ENCODE peak calls at places on chromosomes 16 and 17, in six cellular contexts. One of them, this sample, is unnamed.
A peak's percentile ranks its signal among the peaks of the same experiment; 100 is the strongest.

GRCh38 chr17:55295411-55296170 is 30.8 kb downstream of the HLF start:
- DNase-seq in WERI-Rb-1: peak; percentile 64
- DNase-seq in lower leg skin: peak; percentile 62
- DNase-seq in cardiac muscle cell: peak; percentile 51
- DNase-seq in spleen: no peak
- DNase-seq in CD4-positive, alpha-beta T cell: peak; percentile 42
- DNase-seq in this sample: no peak

GRCh38 chr16:73037331-73037745 is 10.6 kb downstream of the ZFHX3 start:
- DNase-seq in cardiac muscle cell: peak; percentile 90
- DNase-seq in WERI-Rb-1: no peak
- DNase-seq in lower leg skin: no peak
- DNase-seq in spleen: no peak
- DNase-seq in CD4-positive, alpha-beta T cell: no peak
- DNase-seq in this sample: no peak

GRCh38 chr16:88456356-88457292 is 3.5 kb downstream of the ZFPM1 start:
- DNase-seq in lower leg skin: no peak
- DNase-seq in CD4-positive, alpha-beta T cell: peak; percentile 46
- DNase-seq in spleen: no peak
- DNase-seq in cardiac muscle cell: no peak
- DNase-seq in WERI-Rb-1: no peak
- DNase-seq in this sample: no peak

GRCh38 chr17:62704381-62704971 is 77.0 kb downstream of the MRC2 start:
- DNase-seq in CD4-positive, alpha-beta T cell: no peak
- DNase-seq in spleen: peak; percentile 76
- DNase-seq in WERI-Rb-1: peak; percentile 66
- DNase-seq in cardiac muscle cell: peak; percentile 44
- DNase-seq in lower leg skin: peak; percentile 60
- DNase-seq in this sample: no peak

GRCh38 chr16:78249056-78249455 is 149.6 kb downstream of the WWOX start:
- DNase-seq in CD4-positive, alpha-beta T cell: no peak
- DNase-seq in spleen: no peak
- DNase-seq in WERI-Rb-1: peak; percentile 29
- DNase-seq in lower leg skin: no peak
- DNase-seq in cardiac muscle cell: peak; percentile 53
- DNase-seq in this sample: no peak

GRCh38 chr16:79601092-79601977 is 798 bp upstream of the MAF start:
- DNase-seq in CD4-positive, alpha-beta T cell: peak; percentile 26
- DNase-seq in WERI-Rb-1: no peak
- DNase-seq in cardiac muscle cell: peak; percentile 80
- DNase-seq in spleen: peak; percentile 85
- DNase-seq in lower leg skin: peak; percentile 54
- DNase-seq in this sample: peak; percentile 47

GRCh38 chr16:87465306-87465705 is 27.5 kb downstream of the ZCCHC14 start:
- DNase-seq in spleen: no peak
- DNase-seq in CD4-positive, alpha-beta T cell: no peak
- DNase-seq in cardiac muscle cell: no peak
- DNase-seq in lower leg skin: peak; percentile 85
- DNase-seq in WERI-Rb-1: no peak
- DNase-seq in this sample: peak; percentile 81

GRCh38 chr16:81444448-81445121 is at the start of gene CMIP:
- DNase-seq in WERI-Rb-1: peak; percentile 51
- DNase-seq in lower leg skin: peak; percentile 64
- DNase-seq in spleen: peak; percentile 97
- DNase-seq in cardiac muscle cell: peak; percentile 92
- DNase-seq in CD4-positive, alpha-beta T cell: peak; percentile 65
- DNase-seq in this sample: peak; percentile 89

GRCh38 chr16:14001521-14001920 is 69.6 kb upstream of the MRTFB start:
- DNase-seq in lower leg skin: no peak
- DNase-seq in cardiac muscle cell: no peak
- DNase-seq in spleen: no peak
- DNase-seq in CD4-positive, alpha-beta T cell: no peak
- DNase-seq in WERI-Rb-1: no peak
- DNase-seq in this sample: no peak

GRCh38 chr17:62963296-62963695 is 2.7 kb upstream of the TANC2 start:
- DNase-seq in CD4-positive, alpha-beta T cell: no peak
- DNase-seq in WERI-Rb-1: no peak
- DNase-seq in lower leg skin: no peak
- DNase-seq in cardiac muscle cell: no peak
- DNase-seq in spleen: no peak
- DNase-seq in this sample: no peak

GRCh38 chr16:1989826-1990335 is at the start of gene SYNGR3:
- DNase-seq in cardiac muscle cell: peak; percentile 36
- DNase-seq in spleen: no peak
- DNase-seq in lower leg skin: no peak
- DNase-seq in WERI-Rb-1: peak; percentile 42
- DNase-seq in CD4-positive, alpha-beta T cell: no peak
- DNase-seq in this sample: no peak

GRCh38 chr17:74790206-74791066 is 14.3 kb upstream of the NAT9 start:
- DNase-seq in lower leg skin: no peak
- DNase-seq in cardiac muscle cell: no peak
- DNase-seq in spleen: no peak
- DNase-seq in WERI-Rb-1: no peak
- DNase-seq in CD4-positive, alpha-beta T cell: no peak
- DNase-seq in this sample: no peak

GRCh38 chr17:51045616-51046526 is 74.8 kb downstream of the SPAG9 start:
- DNase-seq in cardiac muscle cell: no peak
- DNase-seq in lower leg skin: no peak
- DNase-seq in CD4-positive, alpha-beta T cell: no peak
- DNase-seq in spleen: no peak
- DNase-seq in WERI-Rb-1: no peak
- DNase-seq in this sample: no peak

GRCh38 chr17:1422907-1423306 is 22.9 kb upstream of the YWHAE start:
- DNase-seq in spleen: no peak
- DNase-seq in cardiac muscle cell: no peak
- DNase-seq in lower leg skin: no peak
- DNase-seq in WERI-Rb-1: no peak
- DNase-seq in CD4-positive, alpha-beta T cell: no peak
- DNase-seq in this sample: no peak

GRCh38 chr17:40843242-40843641 is 20.8 kb upstream of the KRT10 start:
- DNase-seq in lower leg skin: no peak
- DNase-seq in cardiac muscle cell: no peak
- DNase-seq in CD4-positive, alpha-beta T cell: no peak
- DNase-seq in WERI-Rb-1: no peak
- DNase-seq in spleen: no peak
- DNase-seq in this sample: no peak

GRCh38 chr17:69997332-69997731 is 77.7 kb upstream of the KCNJ16 start:
- DNase-seq in cardiac muscle cell: no peak
- DNase-seq in CD4-positive, alpha-beta T cell: no peak
- DNase-seq in spleen: no peak
- DNase-seq in WERI-Rb-1: no peak
- DNase-seq in lower leg skin: no peak
- DNase-seq in this sample: no peak

GRCh38 chr17:82419471-82419995 is 1.1 kb upstream of the OGFOD3 start:
- DNase-seq in WERI-Rb-1: no peak
- DNase-seq in CD4-positive, alpha-beta T cell: no peak
- DNase-seq in cardiac muscle cell: no peak
- DNase-seq in spleen: no peak
- DNase-seq in lower leg skin: no peak
- DNase-seq in this sample: no peak

GRCh38 chr17:7858487-7858832 is 657 bp downstream of the CYB5D1 start:
- DNase-seq in lower leg skin: no peak
- DNase-seq in WERI-Rb-1: peak; percentile 64
- DNase-seq in spleen: peak; percentile 88
- DNase-seq in CD4-positive, alpha-beta T cell: no peak
- DNase-seq in cardiac muscle cell: peak; percentile 62
- DNase-seq in this sample: peak; percentile 63

GRCh38 chr17:39926588-39927100 is 757 bp downstream of the ORMDL3 start:
- DNase-seq in spleen: peak; percentile 89
- DNase-seq in CD4-positive, alpha-beta T cell: peak; percentile 48
- DNase-seq in lower leg skin: no peak
- DNase-seq in cardiac muscle cell: peak; percentile 33
- DNase-seq in WERI-Rb-1: peak; percentile 50
- DNase-seq in this sample: no peak

GRCh38 chr17:56868716-56869115 is 34.8 kb downstream of the DGKE start:
- DNase-seq in WERI-Rb-1: no peak
- DNase-seq in CD4-positive, alpha-beta T cell: no peak
- DNase-seq in lower leg skin: no peak
- DNase-seq in cardiac muscle cell: no peak
- DNase-seq in spleen: no peak
- DNase-seq in this sample: no peak

GRCh38 chr17:56870163-56870651 is 36.3 kb downstream of the DGKE start:
- DNase-seq in lower leg skin: no peak
- DNase-seq in WERI-Rb-1: no peak
- DNase-seq in cardiac muscle cell: no peak
- DNase-seq in CD4-positive, alpha-beta T cell: no peak
- DNase-seq in spleen: no peak
- DNase-seq in this sample: no peak

GRCh38 chr17:56866076-56866475 is 32.1 kb downstream of the DGKE start:
- DNase-seq in lower leg skin: no peak
- DNase-seq in CD4-positive, alpha-beta T cell: no peak
- DNase-seq in spleen: no peak
- DNase-seq in cardiac muscle cell: peak; percentile 31
- DNase-seq in WERI-Rb-1: no peak
- DNase-seq in this sample: no peak

GRCh38 chr17:56866496-56866895 is 32.5 kb downstream of the DGKE start:
- DNase-seq in spleen: no peak
- DNase-seq in CD4-positive, alpha-beta T cell: no peak
- DNase-seq in cardiac muscle cell: no peak
- DNase-seq in WERI-Rb-1: no peak
- DNase-seq in lower leg skin: no peak
- DNase-seq in this sample: no peak

DNA sequence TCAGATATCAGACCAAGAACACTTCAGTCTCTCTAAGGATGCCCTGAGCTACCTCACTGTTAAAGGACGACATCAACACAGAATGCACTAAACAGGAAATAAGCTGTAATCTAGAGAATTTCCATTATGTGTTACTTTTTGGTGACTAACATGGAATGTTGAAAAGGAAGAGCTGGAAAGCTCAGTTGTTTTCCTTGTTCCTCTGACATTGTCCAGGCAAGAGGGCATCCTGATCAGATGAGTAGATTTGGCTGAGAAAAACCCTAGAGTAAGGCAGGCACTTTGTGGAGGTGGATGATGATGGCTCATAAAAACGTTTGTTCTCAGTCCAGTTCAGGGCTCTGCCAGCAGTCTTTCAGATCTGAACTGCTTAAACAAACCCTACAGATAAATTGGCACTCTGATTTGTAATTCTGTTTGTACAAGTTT is 34.0 kb downstream of the DGKE start:
- DNase-seq in WERI-Rb-1: no peak
- DNase-seq in cardiac muscle cell: no peak
- DNase-seq in spleen: no peak
- DNase-seq in CD4-positive, alpha-beta T cell: no peak
- DNase-seq in lower leg skin: no peak
- DNase-seq in this sample: no peak
- TF ChIP-seq CTCF in WERI-Rb-1: no peak
- TF ChIP-seq CTCF in cardiac muscle cell: no peak
- TF ChIP-seq CTCF in spleen: no peak
- TF ChIP-seq CTCF in CD4-positive, alpha-beta T cell: no peak
- TF ChIP-seq CTCF in lower leg skin: no peak
- TF ChIP-seq CTCF in this sample: no peak

DNA sequence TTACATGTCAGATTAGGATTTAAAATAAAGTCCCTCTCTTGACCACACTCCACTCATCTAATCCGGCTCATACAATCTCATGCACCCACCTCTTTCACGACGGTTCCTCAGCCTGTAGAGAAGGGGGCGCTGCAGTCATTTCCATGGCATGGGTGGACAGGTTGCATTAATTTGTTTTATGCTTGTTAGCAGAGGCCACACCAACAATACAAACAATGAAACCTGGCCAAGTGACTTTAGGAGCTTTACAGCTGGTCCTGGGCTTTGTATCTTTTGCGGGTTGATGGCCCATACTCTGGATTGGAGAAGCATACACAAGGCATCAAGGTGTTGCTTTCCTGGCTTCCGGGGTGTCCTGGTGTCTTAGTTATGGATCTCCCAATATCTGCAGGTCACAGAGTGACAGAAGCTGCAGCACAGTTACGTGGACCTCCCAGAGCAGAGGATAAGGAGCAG is 9.7 kb upstream of the SNF8 start:
- DNase-seq in WERI-Rb-1: peak; percentile 94
- DNase-seq in spleen: no peak
- DNase-seq in cardiac muscle cell: peak; percentile 73
- DNase-seq in CD4-positive, alpha-beta T cell: no peak
- DNase-seq in lower leg skin: no peak
- DNase-seq in this sample: no peak
- TF ChIP-seq CTCF in WERI-Rb-1: peak; percentile 85
- TF ChIP-seq CTCF in spleen: no peak
- TF ChIP-seq CTCF in cardiac muscle cell: peak; percentile 78
- TF ChIP-seq CTCF in CD4-positive, alpha-beta T cell: no peak
- TF ChIP-seq CTCF in lower leg skin: no peak
- TF ChIP-seq CTCF in this sample: no peak

GRCh38 chr16:12609937-12610699 is 193.6 kb downstream of the CPPED1 start:
- DNase-seq in lower leg skin: no peak
- DNase-seq in CD4-positive, alpha-beta T cell: no peak
- DNase-seq in cardiac muscle cell: no peak
- DNase-seq in spleen: no peak
- DNase-seq in WERI-Rb-1: no peak
- DNase-seq in this sample: no peak
- TF ChIP-seq CTCF in lower leg skin: no peak
- TF ChIP-seq CTCF in CD4-positive, alpha-beta T cell: no peak
- TF ChIP-seq CTCF in cardiac muscle cell: no peak
- TF ChIP-seq CTCF in spleen: no peak
- TF ChIP-seq CTCF in WERI-Rb-1: no peak
- TF ChIP-seq CTCF in this sample: no peak

GRCh38 chr16:28878083-28878926 is at the start of gene ATP2A1:
- DNase-seq in lower leg skin: no peak
- DNase-seq in WERI-Rb-1: no peak
- DNase-seq in cardiac muscle cell: no peak
- DNase-seq in spleen: no peak
- DNase-seq in CD4-positive, alpha-beta T cell: no peak
- DNase-seq in this sample: no peak

GRCh38 chr16:28875134-28876015 is 2.9 kb upstream of the ATP2A1 start:
- DNase-seq in CD4-positive, alpha-beta T cell: no peak
- DNase-seq in spleen: peak; percentile 65
- DNase-seq in cardiac muscle cell: no peak
- DNase-seq in WERI-Rb-1: peak; percentile 91
- DNase-seq in lower leg skin: no peak
- DNase-seq in this sample: no peak

GRCh38 chr16:28877642-28877975 is 679 bp upstream of the ATP2A1 start:
- DNase-seq in CD4-positive, alpha-beta T cell: no peak
- DNase-seq in lower leg skin: no peak
- DNase-seq in WERI-Rb-1: no peak
- DNase-seq in cardiac muscle cell: no peak
- DNase-seq in spleen: no peak
- DNase-seq in this sample: no peak

GRCh38 chr16:28876016-28876659 is 2.1 kb upstream of the ATP2A1 start:
- DNase-seq in spleen: peak; percentile 73
- DNase-seq in lower leg skin: no peak
- DNase-seq in WERI-Rb-1: no peak
- DNase-seq in CD4-positive, alpha-beta T cell: no peak
- DNase-seq in cardiac muscle cell: no peak
- DNase-seq in this sample: no peak

DNA sequence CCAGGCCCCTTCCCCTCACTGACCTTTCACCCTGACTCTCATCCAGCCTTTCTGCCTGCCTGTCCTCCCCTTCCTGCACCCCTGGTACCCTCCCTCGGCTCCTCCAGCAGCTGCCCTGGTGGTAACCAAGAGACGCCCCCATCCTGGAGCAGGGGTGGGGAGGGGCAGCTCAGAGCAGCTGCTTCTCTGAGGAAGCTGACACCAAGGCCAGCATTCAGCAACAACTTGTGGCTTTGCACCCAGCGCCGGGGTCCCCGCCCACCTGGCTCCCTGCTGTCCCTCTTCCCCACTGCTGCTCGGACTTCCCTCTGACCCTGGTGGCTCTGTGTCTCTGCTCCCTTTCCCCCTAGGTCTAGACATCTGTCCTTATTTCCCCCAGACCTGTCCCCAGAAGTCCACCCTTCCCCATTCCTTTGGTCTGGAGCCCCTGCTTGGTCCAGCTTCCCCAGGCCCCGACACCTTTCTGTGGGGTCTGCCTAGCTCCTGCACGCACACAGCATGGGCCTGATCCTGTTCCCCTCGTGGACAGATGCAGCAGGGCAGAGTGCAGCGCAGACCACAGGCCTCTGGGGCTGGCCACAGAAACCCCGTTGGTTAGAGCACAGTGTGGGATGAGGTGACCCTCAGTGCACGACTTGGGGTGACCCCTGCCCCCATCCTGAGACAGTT is 1.2 kb upstream of the ATP2A1 start:
- DNase-seq in CD4-positive, alpha-beta T cell: no peak
- DNase-seq in lower leg skin: no peak
- DNase-seq in spleen: peak; percentile 51
- DNase-seq in cardiac muscle cell: no peak
- DNase-seq in WERI-Rb-1: peak; percentile 63
- DNase-seq in this sample: no peak
- TF ChIP-seq CTCF in CD4-positive, alpha-beta T cell: no peak
- TF ChIP-seq CTCF in lower leg skin: no peak
- TF ChIP-seq CTCF in spleen: no peak
- TF ChIP-seq CTCF in cardiac muscle cell: no peak
- TF ChIP-seq CTCF in WERI-Rb-1: peak; percentile 30
- TF ChIP-seq CTCF in this sample: no peak

This sample was measured in CD14-positive monocyte.